ENCODE peak calls at places on chromosome 5, in five cellular contexts. B is colonic mucosa, A is heart left ventricle, V is fibroblast of pulmonary artery, R is cardiac fibroblast. F is an unnamed sample.

GRCh38 chr5:176780951-176781350 is 29.4 kb upstream of the UNC5A start:
- DNase-seq in B (no peak), A (no peak), V (no peak), R (no peak), F (no peak)

GRCh38 chr5:3220201-3220600 is 375.4 kb upstream of the IRX1 start:
- DNase-seq in B (peak), A (peak), V (no peak), R (no peak), F (no peak)

GRCh38 chr5:54867310-54867944 is 118.0 kb downstream of the ESM1 start:
- DNase-seq in B (no peak), A (no peak), V (peak), R (peak), F (peak)

GRCh38 chr5:153712946-153713345 is 222.5 kb downstream of the GRIA1 start:
- DNase-seq in B (no peak), A (no peak), V (no peak), R (no peak), F (no peak)

GRCh38 chr5:55134053-55134722 is 25.8 kb upstream of the GPX8 start:
- DNase-seq in B (no peak), A (no peak), V (no peak), R (no peak), F (no peak)

GRCh38 chr5:3512291-3512690 is 83.3 kb upstream of the IRX1 start:
- DNase-seq in B (no peak), A (no peak), V (no peak), R (no peak), F (no peak)

GRCh38 chr5:175845229-175845628 is 26.1 kb upstream of the CPLX2 start:
- DNase-seq in B (no peak), A (no peak), V (no peak), R (no peak), F (no peak)

GRCh38 chr5:154857091-154857533 is 1.3 kb upstream of the CNOT8 start:
- DNase-seq in B (no peak), A (peak), V (no peak), R (no peak), F (no peak)

GRCh38 chr5:138720840-138721239 is 32.4 kb upstream of the CTNNA1 start:
- DNase-seq in B (no peak), A (no peak), V (no peak), R (no peak), F (no peak)

GRCh38 chr5:112555197-112555596 is 136.1 kb upstream of the EPB41L4A start:
- DNase-seq in B (no peak), A (no peak), V (no peak), R (no peak), F (no peak)

GRCh38 chr5:155554500-155554899 is 540.9 kb downstream of the KIF4B start:
- DNase-seq in B (no peak), A (no peak), V (no peak), R (no peak), F (no peak)

GRCh38 chr5:158200624-158201023 is 341.7 kb upstream of the CLINT1 start:
- DNase-seq in B (no peak), A (no peak), V (no peak), R (no peak), F (no peak)

GRCh38 chr5:10949856-10950630 is 189.0 kb upstream of the DAP start:
- DNase-seq in B (no peak), A (no peak), V (no peak), R (no peak), F (no peak)

GRCh38 chr5:944992-945685 is 52.5 kb downstream of the TRIP13 start:
- DNase-seq in B (no peak), A (no peak), V (no peak), R (no peak), F (peak)

GRCh38 chr5:1897816-1898450 is 15.2 kb upstream of the IRX4 start:
- DNase-seq in B (no peak), A (no peak), V (no peak), R (no peak), F (no peak)

GRCh38 chr5:177495243-177496060 is 2.0 kb downstream of the PDLIM7 start:
- DNase-seq in B (peak), A (peak), V (peak), R (peak), F (peak)

GRCh38 chr5:147966829-147967228 is 60.5 kb upstream of the C5orf46 start:
- DNase-seq in B (no peak), A (no peak), V (no peak), R (no peak), F (no peak)

GRCh38 chr5:14250094-14250777 is 107.1 kb downstream of the TRIO start:
- DNase-seq in B (peak), A (peak), V (peak), R (peak), F (peak)

GRCh38 chr5:173236531-173237501 is 1.8 kb upstream of the NKX2-5 start:
- DNase-seq in B (no peak), A (no peak), V (no peak), R (no peak), F (no peak)

GRCh38 chr5:172909931-172910502 is 49.2 kb upstream of the RPL26L1 start:
- DNase-seq in B (no peak), A (no peak), V (peak), R (peak), F (peak)

GRCh38 chr5:126098330-126099017 is 324.7 kb upstream of the GRAMD2B start:
- DNase-seq in B (no peak), A (no peak), V (peak), R (peak), F (no peak)

GRCh38 chr5:93583525-93583798 is 440 bp downstream of the NR2F1 start:
- DNase-seq in B (no peak), A (no peak), V (no peak), R (no peak), F (no peak)

GRCh38 chr5:422323-423232 is 20.4 kb upstream of the EXOC3 start:
- DNase-seq in B (no peak), A (no peak), V (no peak), R (no peak), F (no peak)

GRCh38 chr5:6787941-6788340 is 74.7 kb downstream of the TENT4A start:
- DNase-seq in B (no peak), A (no peak), V (no peak), R (no peak), F (no peak)

GRCh38 chr5:106454651-106455415 is 1215.9 kb downstream of the EFNA5 start:
- DNase-seq in B (no peak), A (no peak), V (peak), R (peak), F (peak)

GRCh38 chr5:102678267-102679058 is 76.6 kb upstream of the PAM start:
- DNase-seq in B (no peak), A (no peak), V (peak), R (peak), F (no peak)

GRCh38 chr5:54663876-54664275 is 146.3 kb downstream of the SNX18 start:
- DNase-seq in B (no peak), A (no peak), V (peak), R (peak), F (peak)

GRCh38 chr5:98637607-98638006 is 135.9 kb upstream of the RGMB start:
- DNase-seq in B (no peak), A (no peak), V (no peak), R (no peak), F (no peak)

GRCh38 chr5:65769539-65769938 is 47.5 kb downstream of the NLN start:
- DNase-seq in B (no peak), A (no peak), V (peak), R (peak), F (peak)

GRCh38 chr5:157540707-157541451 is 34.7 kb downstream of the ADAM19 start:
- DNase-seq in B (peak), A (peak), V (peak), R (peak), F (peak)

DNA sequence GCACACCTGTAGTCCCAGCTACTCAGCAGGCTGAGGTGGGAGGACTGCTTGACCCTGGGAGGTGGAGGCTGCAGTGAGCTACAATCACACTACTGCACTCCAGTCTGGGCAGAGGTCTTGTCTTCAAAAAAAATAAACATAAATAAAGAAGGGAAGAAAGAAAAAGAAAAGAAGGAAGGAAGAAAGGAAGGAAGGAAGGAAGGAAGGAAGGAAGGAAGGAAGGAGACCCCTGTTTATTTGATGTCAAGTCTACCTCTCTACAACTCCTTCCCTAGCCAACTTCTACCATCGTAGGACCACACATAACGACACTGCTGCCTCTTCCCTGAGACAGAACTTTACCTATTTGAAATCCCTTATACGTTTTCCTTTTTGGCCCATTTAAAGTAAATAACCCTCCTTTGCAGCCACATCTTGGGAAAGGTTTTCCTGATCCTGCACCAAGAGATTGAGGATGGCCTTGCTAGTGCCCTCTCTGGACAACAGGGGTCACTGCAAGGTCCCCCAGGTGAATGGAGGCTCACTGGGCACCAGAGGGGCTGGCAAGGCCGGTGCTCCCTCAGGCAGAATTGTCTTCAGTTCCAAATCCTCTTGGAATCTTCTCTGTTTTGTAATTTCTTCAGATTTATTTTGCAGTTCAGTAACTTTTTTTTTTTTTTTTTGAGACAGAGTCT is 10.5 kb downstream of the RPS14 start:
- DNase-seq in B (no peak), A (no peak), V (peak), R (peak), F (no peak)
- TF ChIP-seq CTCF in B (peak), A (peak), V (peak), R (peak), F (peak)

GRCh38 chr5:100899675-100900074 is 3.4 kb downstream of the ST8SIA4 start:
- DNase-seq in B (no peak), A (no peak), V (no peak), R (no peak), F (no peak)
- H3K4me3 ChIP-seq in B (peak), A (no peak), V (no peak), R (peak), F (no peak)

DNA sequence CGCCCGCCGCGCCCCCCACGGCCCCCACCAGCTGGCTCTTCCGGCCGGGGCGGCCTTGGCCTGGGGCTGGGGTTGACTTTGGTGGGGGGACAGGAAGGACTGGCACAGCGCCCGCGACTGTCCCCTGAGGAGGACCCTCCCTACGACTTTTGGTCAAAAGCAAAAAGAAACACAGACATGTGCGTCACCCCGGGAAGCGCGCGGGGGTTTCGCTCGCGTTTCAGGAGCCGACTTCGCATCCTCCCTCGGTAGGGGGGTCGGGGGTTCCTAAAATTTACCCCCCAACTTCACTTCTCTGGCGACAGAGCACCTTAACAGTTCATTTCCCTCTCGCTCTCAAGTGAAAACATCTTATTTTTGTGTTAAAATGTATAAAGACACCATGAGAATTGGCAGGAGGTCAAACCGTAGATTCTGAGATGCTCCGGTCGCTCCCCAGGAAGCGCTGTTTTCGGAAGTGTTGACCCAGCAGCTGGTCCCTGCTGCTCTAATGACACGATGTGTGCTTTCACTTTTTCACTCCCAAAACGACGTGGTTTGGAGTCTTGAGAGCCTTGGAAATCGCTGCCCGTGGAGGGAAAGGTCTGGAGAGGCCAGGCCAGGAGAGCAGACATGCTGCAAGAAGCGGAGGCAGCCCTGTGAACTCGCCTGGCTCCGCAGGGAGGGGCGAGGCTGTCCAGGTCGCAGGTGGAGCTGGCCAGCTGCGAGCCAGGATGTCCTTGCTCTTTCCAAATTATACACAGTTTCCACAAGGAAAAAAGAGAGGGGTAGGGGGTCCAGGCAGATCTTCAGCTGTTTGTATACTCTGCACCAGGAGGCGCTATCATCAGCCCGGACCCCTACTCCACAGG is 248.2 kb upstream of the ANKRD55 start:
- DNase-seq in B (peak), A (peak), V (peak), R (peak), F (peak)
- TF ChIP-seq CTCF in B (no peak), A (peak), V (peak), R (no peak), F (peak)

GRCh38 chr5:136011427-136012001 is 17.3 kb upstream of the TGFBI start:
- DNase-seq in B (no peak), A (no peak), V (peak), R (peak), F (peak)
- H3K4me3 ChIP-seq in B (no peak), A (no peak), V (no peak), R (no peak), F (no peak)

GRCh38 chr5:16628376-16628775 is 11.6 kb upstream of the RETREG1 start:
- DNase-seq in B (no peak), A (no peak), V (no peak), R (no peak), F (peak)

GRCh38 chr5:16619136-16619535 is 2.3 kb upstream of the RETREG1 start:
- DNase-seq in B (no peak), A (no peak), V (no peak), R (no peak), F (no peak)

GRCh38 chr5:16626696-16627264 is 10.0 kb upstream of the RETREG1 start:
- DNase-seq in B (no peak), A (no peak), V (peak), R (peak), F (peak)

DNA sequence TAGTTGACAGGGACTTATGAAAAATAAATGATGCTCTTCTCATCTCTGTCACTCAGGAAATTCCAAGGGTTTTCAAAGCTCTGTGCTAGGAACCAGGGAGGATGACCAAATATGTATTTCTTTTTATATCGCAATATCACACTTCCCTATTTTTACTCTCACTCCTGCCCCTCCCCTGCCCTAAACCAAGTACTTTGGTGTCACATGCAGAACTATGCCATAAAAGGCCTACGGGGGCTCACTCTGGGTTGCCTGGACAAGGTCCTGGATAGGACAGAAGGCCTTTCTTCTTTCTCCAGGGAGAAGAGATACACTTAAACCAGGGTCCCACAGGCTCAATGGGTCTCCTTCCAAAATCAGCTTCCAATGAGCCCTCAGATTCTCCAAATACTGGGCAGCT is 8.3 kb upstream of the RETREG1 start:
- DNase-seq in B (no peak), A (no peak), V (no peak), R (no peak), F (no peak)
- TF ChIP-seq CTCF in B (no peak), A (no peak), V (no peak), R (no peak), F (no peak)

GRCh38 chr5:33890633-33891032 is 1.2 kb downstream of the ADAMTS12 start:
- DNase-seq in B (no peak), A (no peak), V (peak), R (peak), F (peak)
- H3K4me3 ChIP-seq in B (no peak), A (peak), V (peak), R (peak), F (peak)

DNA sequence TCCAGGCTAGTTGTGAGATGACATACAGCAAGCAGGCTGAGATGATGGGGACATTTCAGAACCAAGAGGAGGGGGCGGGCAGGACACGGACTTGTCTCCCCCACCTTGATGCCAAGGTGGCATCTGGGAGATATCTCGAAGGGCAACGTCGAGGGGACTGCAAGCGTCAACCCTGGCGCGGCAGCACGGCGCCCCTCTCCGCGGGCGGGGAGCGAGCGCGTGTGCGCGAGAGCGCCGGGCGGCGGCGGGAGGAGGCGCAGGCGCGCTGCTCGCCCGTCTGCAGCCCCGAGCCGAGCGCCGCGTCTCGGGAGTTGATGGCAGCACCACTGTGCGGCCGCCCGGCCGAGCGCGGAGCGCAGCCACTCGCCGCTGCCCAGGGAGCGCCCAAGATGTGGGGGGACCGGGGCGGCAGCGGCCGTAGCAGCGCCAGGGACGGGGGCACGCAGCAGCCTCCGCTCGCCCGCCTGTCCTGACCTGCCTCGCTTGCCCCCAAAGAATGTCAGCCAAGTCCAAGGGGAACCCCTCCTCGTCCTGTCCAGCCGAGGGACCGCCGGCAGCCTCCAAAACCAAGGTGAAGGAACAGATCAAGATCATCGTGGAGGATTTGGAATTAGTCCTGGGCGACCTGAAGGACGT is at the start of gene PRR16:
- DNase-seq in B (peak), A (peak), V (peak), R (peak), F (peak)
- TF ChIP-seq CTCF in B (no peak), A (no peak), V (no peak), R (peak), F (peak)

DNA sequence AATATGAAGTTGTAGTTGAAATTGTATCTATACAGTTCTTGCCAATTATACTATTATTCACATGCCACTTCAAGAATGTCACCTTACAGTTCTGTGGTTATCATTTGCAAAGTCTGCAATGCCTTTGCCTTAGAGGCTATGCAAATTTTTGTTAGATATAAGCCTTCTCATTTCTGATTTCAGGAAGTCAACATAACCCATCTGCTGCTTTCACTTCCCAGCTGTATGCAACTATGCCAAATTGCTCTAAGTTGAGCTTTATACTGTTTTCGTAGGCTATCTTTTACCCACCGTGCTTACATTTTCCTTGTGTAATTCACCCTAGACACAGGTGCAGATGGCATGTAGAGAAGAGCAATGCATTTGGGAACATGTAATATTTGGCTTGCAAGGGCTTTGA is 1083.0 kb downstream of the CDH9 start:
- DNase-seq in B (no peak), A (no peak), V (no peak), R (no peak), F (no peak)
- H3K4me3 ChIP-seq in B (no peak), A (no peak), V (no peak), R (no peak), F (no peak)

DNA sequence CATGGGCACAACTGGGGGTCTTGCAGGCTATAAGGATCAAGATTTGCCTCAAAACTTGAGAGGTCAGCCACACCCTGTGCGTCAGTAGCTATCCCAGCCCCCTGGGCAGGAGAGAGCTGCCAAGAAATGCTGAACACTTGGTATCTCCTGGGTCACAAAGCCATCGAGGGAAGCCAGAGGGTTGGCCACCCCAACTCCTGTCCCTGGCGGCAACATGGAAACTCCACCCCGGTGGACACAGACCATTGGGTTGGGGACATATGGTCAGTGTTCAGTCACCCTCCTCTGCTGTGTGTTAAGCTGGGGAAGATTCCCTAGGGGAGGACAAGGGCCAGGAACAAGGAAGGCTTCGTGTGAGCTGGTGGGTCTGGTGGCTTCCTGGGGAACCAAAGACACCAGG is 140.6 kb downstream of the C5orf15 start:
- DNase-seq in B (no peak), A (no peak), V (no peak), R (no peak), F (no peak)
- TF ChIP-seq CTCF in B (no peak), A (no peak), V (no peak), R (no peak), F (no peak)

GRCh38 chr5:113606298-113607134 is 93.0 kb downstream of the YTHDC2 start:
- DNase-seq in B (peak), A (peak), V (peak), R (peak), F (peak)
- H3K4me3 ChIP-seq in B (no peak), A (no peak), V (peak), R (peak), F (peak)